ENCODE peak calls at places on chromosomes 6 and 20, in four cellular contexts. R is nephron progenitor cell; A is activated CD8-positive, alpha-beta T cell treated with anti-CD3 and anti-CD28 coated beads for 36 hours; H is astrocyte of the spinal cord. C is an unnamed sample.

GRCh38 chr20:11810316-11811130 is 107.2 kb upstream of the BTBD3 start:
- DNase-seq in R (no peak), A (no peak), H (peak), C (no peak)

GRCh38 chr6:89940225-89941027 is 46.2 kb downstream of the GJA10 start:
- DNase-seq in R (peak), A (peak), H (peak), C (peak)

GRCh38 chr6:7164536-7165001 is 56.8 kb downstream of the RREB1 start:
- DNase-seq in R (no peak), A (no peak), H (no peak), C (no peak)

GRCh38 chr20:45229264-45230056 is 8.3 kb downstream of the SEMG2 start:
- DNase-seq in R (no peak), A (peak), H (no peak), C (no peak)

GRCh38 chr6:61887425-61887824 is 398.6 kb downstream of the KHDRBS2 start:
- DNase-seq in R (no peak), A (no peak), H (peak), C (no peak)

GRCh38 chr6:24836116-24836515 is 37.4 kb upstream of the ARMH2 start:
- DNase-seq in R (no peak), A (no peak), H (peak), C (no peak)

GRCh38 chr20:23147964-23148720 is 62.0 kb upstream of the CD93 start:
- DNase-seq in R (no peak), A (peak), H (peak), C (no peak)

GRCh38 chr6:96104910-96105309 is 89.1 kb downstream of the FUT9 start:
- DNase-seq in R (no peak), A (no peak), H (no peak), C (no peak)

GRCh38 chr20:17845701-17846475 is 122.7 kb downstream of the SNX5 start:
- DNase-seq in R (no peak), A (no peak), H (no peak), C (no peak)

GRCh38 chr6:50353603-50354002 is 303.9 kb upstream of the DEFB112 start:
- DNase-seq in R (no peak), A (no peak), H (no peak), C (no peak)
- TF ChIP-seq CTCF in R (no peak), A (no peak), H (no peak), C (peak)

DNA sequence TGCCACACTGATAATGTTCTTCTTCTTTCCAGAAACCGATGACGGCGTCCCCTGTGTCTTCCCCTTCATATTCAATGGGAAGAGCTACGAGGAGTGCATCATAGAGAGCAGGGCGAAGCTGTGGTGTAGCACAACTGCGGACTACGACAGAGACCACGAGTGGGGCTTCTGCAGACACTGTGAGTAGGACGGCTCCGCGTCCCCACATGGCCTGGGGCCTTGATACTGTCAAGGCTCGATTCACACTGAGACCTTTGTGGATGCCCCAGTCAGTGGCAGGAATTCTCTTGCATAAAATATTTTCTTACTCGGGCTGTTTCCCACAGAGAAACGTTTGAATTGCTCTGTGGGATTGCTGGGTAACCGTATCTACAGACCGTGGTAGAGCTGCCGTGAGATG is 41.5 kb upstream of the SLC22A1 start:
- DNase-seq in R (no peak), A (no peak), H (no peak), C (no peak)
- TF ChIP-seq CTCF in R (no peak), A (no peak), H (no peak), C (no peak)

GRCh38 chr20:63186528-63187316 is 29.2 kb downstream of the YTHDF1 start:
- DNase-seq in R (no peak), A (no peak), H (no peak), C (no peak)
- TF ChIP-seq CTCF in R (no peak), A (no peak), H (peak), C (no peak)

GRCh38 chr6:157822221-157823000 is 635 bp upstream of the SNX9 start:
- DNase-seq in R (no peak), A (no peak), H (no peak), C (peak)

GRCh38 chr6:157825243-157825904 is 2.3 kb downstream of the SNX9 start:
- DNase-seq in R (no peak), A (no peak), H (peak), C (no peak)

GRCh38 chr6:157823001-157823522 is at the start of gene SNX9:
- DNase-seq in R (peak), A (peak), H (peak), C (peak)

GRCh38 chr6:157821342-157822033 is 1.6 kb upstream of the SNX9 start:
- DNase-seq in R (no peak), A (no peak), H (no peak), C (no peak)

DNA sequence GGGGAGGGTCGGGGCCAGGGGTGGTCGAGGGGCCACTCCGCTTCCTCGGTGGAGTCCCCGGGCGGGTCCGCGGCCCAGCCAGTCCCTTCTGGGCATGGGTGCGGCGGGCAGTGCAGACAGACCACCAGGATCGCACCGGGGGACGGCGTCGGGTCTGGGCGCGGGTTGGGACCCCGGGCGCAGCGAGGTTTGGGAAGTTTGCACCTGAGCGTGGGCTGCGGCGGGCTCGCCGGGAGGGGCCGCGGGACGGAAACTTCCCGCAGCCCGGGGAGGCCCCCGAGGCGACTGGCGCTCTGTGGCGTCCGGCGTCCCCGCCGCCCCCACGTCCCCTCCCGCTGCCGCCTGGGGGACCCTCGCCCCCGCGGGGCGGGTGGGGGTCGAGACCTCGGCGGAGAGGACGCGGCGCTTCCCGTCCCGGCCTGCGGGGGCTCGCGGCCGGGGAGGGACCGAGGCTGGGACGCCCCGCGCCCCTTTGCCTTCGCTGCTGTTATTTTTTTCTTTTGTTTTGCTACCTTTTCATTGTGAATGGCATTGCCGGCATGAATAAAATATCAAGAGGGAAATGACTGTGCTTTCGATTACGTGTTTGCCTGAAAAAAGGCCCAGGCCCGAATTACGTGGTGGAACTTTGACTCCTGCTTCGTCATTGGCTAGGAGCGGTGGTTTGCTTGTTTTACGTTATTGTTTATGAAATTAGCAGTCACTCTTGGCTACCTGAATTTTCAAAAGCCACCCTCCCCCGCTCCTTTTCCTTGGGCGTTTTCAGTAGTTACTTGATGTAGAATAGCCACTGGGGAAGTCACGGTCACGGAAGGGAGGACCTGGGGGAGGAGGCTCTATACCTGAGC is 701 bp downstream of the SNX9 start:
- DNase-seq in R (peak), A (peak), H (peak), C (peak)
- TF ChIP-seq CTCF in R (no peak), A (no peak), H (no peak), C (peak)

GRCh38 chr6:136324981-136325380 is 35.3 kb upstream of the BCLAF1 start:
- DNase-seq in R (no peak), A (no peak), H (no peak), C (no peak)
- TF ChIP-seq CTCF in R (no peak), A (no peak), H (no peak), C (no peak)

GRCh38 chr6:166556871-166557322 is 29.6 kb downstream of the RAMACL start:
- DNase-seq in R (no peak), A (peak), H (peak), C (no peak)
- TF ChIP-seq CTCF in R (no peak), A (no peak), H (no peak), C (no peak)

DNA sequence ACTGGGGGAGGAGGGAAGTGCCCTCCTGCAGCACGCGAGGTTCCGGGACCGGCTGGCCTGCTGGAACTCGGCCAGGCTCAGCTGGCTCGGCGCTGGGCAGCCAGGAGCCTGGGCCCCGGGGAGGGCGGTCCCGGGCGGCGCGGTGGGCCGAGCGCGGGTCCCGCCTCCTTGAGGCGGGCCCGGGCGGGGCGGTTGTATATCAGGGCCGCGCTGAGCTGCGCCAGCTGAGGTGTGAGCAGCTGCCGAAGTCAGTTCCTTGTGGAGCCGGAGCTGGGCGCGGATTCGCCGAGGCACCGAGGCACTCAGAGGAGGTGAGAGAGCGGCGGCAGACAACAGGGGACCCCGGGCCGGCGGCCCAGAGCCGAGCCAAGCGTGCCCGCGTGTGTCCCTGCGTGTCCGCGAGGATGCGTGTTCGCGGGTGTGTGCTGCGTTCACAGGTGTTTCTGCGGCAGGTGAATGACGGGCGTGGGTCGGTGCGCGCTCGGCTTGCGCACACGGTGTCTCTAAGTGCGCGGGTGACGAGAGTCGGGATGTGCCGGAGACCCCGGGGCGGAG is at the start of gene CDKN1A:
- DNase-seq in R (peak), A (peak), H (peak), C (peak)
- TF ChIP-seq CTCF in R (no peak), A (no peak), H (no peak), C (no peak)

GRCh38 chr6:50381106-50381415 is 331.3 kb upstream of the DEFB112 start:
- DNase-seq in R (peak), A (peak), H (no peak), C (no peak)
- TF ChIP-seq CTCF in R (peak), A (no peak), H (no peak), C (peak)

DNA sequence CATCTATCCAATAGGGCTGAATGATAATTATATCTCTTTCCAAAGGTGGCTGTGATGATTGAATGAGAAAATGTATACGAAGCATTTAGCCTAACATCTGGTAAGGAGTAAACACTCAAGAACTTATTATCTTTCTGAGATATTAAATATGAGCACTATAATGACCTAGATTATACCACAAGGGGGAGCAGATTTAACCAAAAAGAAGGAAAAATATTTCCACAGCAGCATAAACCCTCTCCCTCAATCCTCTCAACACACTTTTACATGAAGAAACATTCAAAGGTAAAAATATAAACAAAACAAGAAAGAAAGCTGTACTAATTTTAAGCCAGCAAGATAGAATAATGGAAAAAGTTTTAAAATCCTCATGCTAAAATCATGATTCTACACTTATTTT is 68.4 kb downstream of the SHPRH start:
- DNase-seq in R (no peak), A (no peak), H (peak), C (no peak)
- TF ChIP-seq CTCF in R (no peak), A (no peak), H (peak), C (no peak)

DNA sequence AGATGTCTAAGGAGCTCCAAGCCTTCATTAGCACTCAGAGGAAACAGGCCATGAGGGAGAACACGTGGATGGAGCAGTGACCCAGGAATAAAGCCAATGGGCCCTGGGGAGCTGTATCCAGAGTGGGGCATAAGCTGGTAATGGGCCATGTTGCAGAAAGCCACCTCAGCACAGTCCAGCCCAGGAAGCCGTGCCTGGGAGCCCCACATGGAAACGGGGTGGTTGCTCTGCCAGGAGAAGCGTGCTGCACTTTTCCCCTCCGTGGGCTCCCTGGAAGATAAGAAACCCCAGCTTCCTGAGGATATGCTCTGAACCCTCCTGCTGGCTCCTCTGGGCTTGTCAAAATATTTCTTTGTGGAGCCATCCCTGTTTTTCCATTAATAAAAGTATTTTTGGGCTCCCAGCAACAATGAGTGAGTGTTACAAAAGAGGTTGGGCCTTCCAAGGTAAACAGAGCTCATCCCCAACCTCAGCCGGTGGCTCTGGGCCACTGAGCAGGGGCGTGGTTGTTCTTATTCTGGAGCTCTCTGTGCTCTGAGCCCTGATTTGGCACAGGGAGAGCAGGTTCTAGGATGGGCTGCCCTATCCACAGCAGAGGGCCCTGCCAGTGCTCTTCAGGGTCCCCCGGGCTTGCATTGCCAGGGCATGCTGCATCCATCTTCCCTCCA is 31.2 kb upstream of the NFATC2 start:
- DNase-seq in R (no peak), A (no peak), H (no peak), C (no peak)
- TF ChIP-seq CTCF in R (no peak), A (no peak), H (no peak), C (no peak)